ENCODE peak calls at places on chromosome 2, in six cellular contexts. Y is A549, T is tibial nerve, E is ovary, M is stomach, A is GM12878. Z is an unnamed sample.

GRCh38 chr2:124836415-124836814 is 811.3 kb downstream of the CNTNAP5 start:
- DNase-seq in Y (no peak), M (no peak), E (no peak), A (no peak), T (no peak), Z (no peak)

GRCh38 chr2:60297296-60298010 is 256.0 kb downstream of the BCL11A start:
- DNase-seq in T (no peak), Y (no peak), A (no peak), M (peak; percentile 41), E (no peak), Z (peak; percentile 70)

GRCh38 chr2:16617282-16618266 is 48.1 kb downstream of the CYRIA start:
- DNase-seq in M (peak; percentile 87), A (no peak), Y (peak; percentile 23), T (no peak), E (no peak), Z (no peak)

GRCh38 chr2:100756704-100757103 is 63.2 kb upstream of the NPAS2 start:
- DNase-seq in M (no peak), A (no peak), E (no peak), Y (no peak), T (no peak), Z (no peak)

GRCh38 chr2:188024811-188025210 is 266.9 kb upstream of the GULP1 start:
- DNase-seq in T (no peak), A (no peak), Y (no peak), M (no peak), E (no peak), Z (no peak)

GRCh38 chr2:132793532-132793931 is 123.5 kb upstream of the LYPD1 start:
- DNase-seq in A (no peak), Y (no peak), M (no peak), E (no peak), T (no peak), Z (no peak)

GRCh38 chr2:96608459-96609455 is 29.4 kb downstream of the KANSL3 start:
- DNase-seq in T (no peak), A (peak; percentile 4), E (no peak), Y (peak; percentile 85), M (no peak), Z (no peak)

GRCh38 chr2:113200236-113200635 is 26.5 kb downstream of the PSD4 start:
- DNase-seq in Y (peak; percentile 53), T (no peak), E (no peak), M (no peak), A (no peak), Z (no peak)

GRCh38 chr2:208064220-208064951 is 39.1 kb upstream of the PLEKHM3 start:
- DNase-seq in M (no peak), E (no peak), Y (peak; percentile 23), T (no peak), A (peak; percentile 67), Z (no peak)

GRCh38 chr2:20050104-20050711 is 1.2 kb downstream of the LAPTM4A start:
- DNase-seq in Y (no peak), E (no peak), M (no peak), A (peak; percentile 49), T (no peak), Z (peak; percentile 36)

GRCh38 chr2:74010087-74010541 is 25.4 kb downstream of the TET3 start:
- DNase-seq in Y (no peak), A (no peak), M (peak; percentile 81), T (no peak), E (peak; percentile 72), Z (no peak)

GRCh38 chr2:133097666-133098065 is 427.7 kb upstream of the LYPD1 start:
- DNase-seq in T (no peak), Y (no peak), M (no peak), A (no peak), E (no peak), Z (no peak)

GRCh38 chr2:196546151-196546919 is 93.2 kb upstream of the CCDC150 start:
- DNase-seq in M (no peak), E (no peak), T (no peak), Y (no peak), A (no peak), Z (no peak)

GRCh38 chr2:189327879-189328351 is 113.4 kb upstream of the WDR75 start:
- DNase-seq in A (no peak), Y (no peak), T (no peak), M (no peak), E (no peak), Z (no peak)

GRCh38 chr2:96906719-96907404 is 37.0 kb upstream of the SEMA4C start:
- DNase-seq in Y (no peak), T (peak; percentile 62), A (no peak), M (no peak), E (peak; percentile 83), Z (no peak)

GRCh38 chr2:45651415-45652089 is at the start of gene PRKCE:
- DNase-seq in A (no peak), M (peak; percentile 61), E (peak; percentile 83), T (peak; percentile 53), Y (peak; percentile 42), Z (peak; percentile 68)

GRCh38 chr2:43556256-43556655 is 39.6 kb downstream of the THADA start:
- DNase-seq in Y (no peak), A (no peak), M (no peak), E (no peak), T (no peak), Z (no peak)

GRCh38 chr2:12834239-12834638 is 117.5 kb downstream of the TRIB2 start:
- DNase-seq in T (no peak), M (no peak), Y (no peak), A (no peak), E (no peak), Z (no peak)

GRCh38 chr2:38387887-38388286 is 10.8 kb upstream of the ATL2 start:
- DNase-seq in A (no peak), E (no peak), T (no peak), Y (no peak), M (no peak), Z (no peak)

GRCh38 chr2:72561621-72562318 is 264.1 kb downstream of the EXOC6B start:
- DNase-seq in E (no peak), M (no peak), Y (peak; percentile 52), A (no peak), T (no peak), Z (no peak)

GRCh38 chr2:120675460-120676130 is 60.1 kb upstream of the GLI2 start:
- DNase-seq in A (no peak), Y (peak; percentile 57), M (peak; percentile 68), E (peak; percentile 78), T (peak; percentile 35), Z (peak; percentile 47)

GRCh38 chr2:130985206-130985779 is 108.0 kb downstream of the FAM168B start:
- DNase-seq in E (no peak), M (no peak), A (no peak), T (no peak), Y (no peak), Z (no peak)

GRCh38 chr2:69762513-69763494 is 20.9 kb downstream of the ANXA4 start:
- DNase-seq in T (peak; percentile 26), A (no peak), Y (no peak), E (no peak), M (peak; percentile 42), Z (no peak)

DNA sequence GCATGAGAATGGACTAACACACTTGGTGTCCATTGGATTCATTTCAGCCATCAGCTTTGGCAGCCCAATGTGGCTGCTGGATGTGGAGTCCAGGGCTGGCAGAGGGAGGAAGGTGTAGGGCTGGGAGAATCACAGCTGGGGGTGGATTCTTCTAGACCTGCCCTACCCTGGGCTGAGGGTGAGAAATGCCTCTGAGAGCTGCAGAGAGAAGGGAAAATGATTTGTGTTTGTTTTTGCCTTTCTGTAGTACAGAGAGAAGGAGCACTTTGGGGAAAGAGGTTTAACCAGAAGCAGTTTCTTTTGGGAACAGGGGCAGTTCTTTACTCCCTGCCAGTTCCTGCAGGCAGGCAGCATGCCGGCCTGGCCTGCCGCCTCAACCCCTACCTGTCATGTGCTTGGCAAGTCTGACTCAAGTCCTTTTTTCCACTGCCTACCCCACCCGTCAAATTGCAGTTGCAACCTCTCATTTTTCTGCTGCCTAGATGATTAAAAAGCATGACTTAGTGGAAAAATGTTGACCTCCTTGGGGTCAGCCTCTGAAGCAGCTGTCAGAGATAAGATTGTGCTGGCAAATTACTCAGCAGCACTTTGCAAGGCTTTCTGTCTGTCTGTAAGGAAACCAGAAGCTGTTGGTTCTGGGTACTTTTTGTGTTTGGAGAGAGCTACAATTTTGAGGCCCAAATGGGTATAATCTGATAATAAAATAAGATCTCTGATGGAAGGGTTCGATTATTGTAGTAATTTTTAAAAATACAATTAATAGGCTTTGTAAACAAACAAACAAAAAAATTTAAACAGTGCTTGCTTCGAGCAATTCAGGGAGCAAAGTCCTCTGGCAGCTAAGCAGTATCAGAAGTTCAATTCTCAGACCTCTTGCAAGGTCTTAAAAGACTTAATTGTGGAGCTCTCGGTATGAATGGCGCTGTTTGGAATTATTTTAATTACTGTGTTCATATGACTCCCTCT is 21.7 kb downstream of the LBH start:
- DNase-seq in Y (peak; percentile 87), T (no peak), M (peak; percentile 58), E (peak; percentile 60), A (no peak), Z (peak; percentile 26)
- TF ChIP-seq EP300 in Y (peak; percentile 67), T (no peak), M (no peak), E (no peak), A (no peak), Z (no peak)

DNA sequence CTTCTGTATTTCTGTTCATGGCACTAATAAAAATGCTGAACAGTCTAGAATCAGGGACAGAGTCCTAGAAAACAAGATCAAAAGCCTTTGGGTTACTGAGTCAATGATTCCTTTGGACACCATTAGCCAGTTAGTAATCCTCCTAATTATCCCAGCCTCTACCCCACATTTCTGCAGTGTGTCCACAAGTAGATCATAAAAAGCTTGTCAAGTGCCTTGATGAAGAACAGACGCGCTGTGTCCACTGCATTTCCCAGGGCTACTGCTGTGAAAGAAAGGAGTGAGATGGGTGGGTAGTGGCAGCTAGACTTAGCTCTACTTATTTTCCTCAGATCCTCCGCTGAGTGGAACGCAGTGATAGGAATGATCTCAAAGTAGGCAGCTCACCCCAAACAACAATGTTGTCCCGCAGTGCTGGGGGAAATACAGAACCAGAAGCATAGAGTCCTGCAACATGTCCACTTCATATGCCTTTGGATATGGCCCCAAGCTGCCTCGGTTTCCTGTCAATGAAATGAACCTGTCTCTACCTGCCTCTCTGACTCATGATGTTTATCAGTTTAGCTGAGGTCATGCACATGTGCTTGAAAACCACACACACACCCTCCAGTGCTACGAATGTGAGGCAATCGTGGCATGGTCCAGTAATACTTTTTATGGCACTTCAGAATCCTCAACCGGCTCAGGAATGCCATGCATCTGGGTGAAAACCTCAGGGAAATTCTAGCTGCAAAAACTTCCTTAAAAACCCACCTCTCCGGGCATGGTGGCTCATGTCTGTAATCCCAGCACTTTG is 115.4 kb downstream of the COL6A3 start:
- DNase-seq in E (no peak), M (no peak), Y (peak; percentile 28), A (no peak), T (no peak), Z (no peak)
- TF ChIP-seq EP300 in E (no peak), M (no peak), Y (no peak), A (no peak), T (no peak), Z (peak; percentile 24)

GRCh38 chr2:169765523-169765922 is 31.9 kb downstream of the KLHL23 start:
- DNase-seq in A (no peak), E (no peak), M (no peak), T (no peak), Y (no peak), Z (no peak)
- TF ChIP-seq EP300 in A (no peak), E (no peak), M (no peak), T (no peak), Y (no peak), Z (no peak)

DNA sequence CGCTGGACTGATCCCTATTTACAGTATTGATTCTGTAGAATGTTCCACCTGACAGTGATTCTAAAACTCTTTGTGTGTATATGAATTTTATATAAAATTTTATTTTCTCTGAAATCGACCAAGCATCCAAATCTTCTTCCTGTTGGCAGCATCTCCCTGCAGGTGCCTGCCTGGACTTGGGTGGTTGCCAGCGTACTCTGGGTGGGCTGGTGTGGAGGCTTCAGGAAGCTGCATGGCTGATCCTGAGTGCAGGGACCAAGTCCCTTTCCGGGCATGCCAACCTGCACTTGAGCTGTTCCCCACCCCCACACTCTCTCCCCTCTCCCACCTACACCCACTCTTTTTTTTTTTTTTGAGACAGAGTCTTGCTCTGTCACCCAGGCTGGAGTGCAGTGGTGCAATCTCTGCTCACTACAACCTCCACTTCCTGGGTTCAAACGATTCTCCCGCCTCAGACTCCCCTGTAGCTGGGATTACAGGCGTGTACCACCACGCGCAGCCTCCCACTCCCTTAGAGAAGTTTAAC is 53.2 kb upstream of the ALKAL2 start:
- DNase-seq in Y (no peak), M (no peak), E (no peak), T (no peak), A (no peak), Z (no peak)
- TF ChIP-seq EP300 in Y (no peak), M (no peak), E (no peak), T (no peak), A (no peak), Z (no peak)

Z was measured in transverse colon.